ENCODE peak calls at places on chromosomes 4 and X, in seven cellular contexts. S is tibial artery, G is WERI-Rb-1, I is gastrocnemius medialis, X is lower leg skin, H is fibroblast of lung, P is tibial nerve. A is an unnamed sample.

GRCh38 chrX:129930941-129931410 is 25.0 kb downstream of the UTP14A start:
- DNase-seq in S (no peak), G (no peak), I (no peak), X (no peak), H (peak; percentile 43), P (no peak), A (no peak)

GRCh38 chrX:50813843-50814661 is at the start of gene SHROOM4:
- DNase-seq in S (peak; percentile 64), G (no peak), I (no peak), X (peak; percentile 84), H (peak; percentile 77), P (peak; percentile 6), A (no peak)

GRCh38 chr4:1501754-1502500 is 95.7 kb upstream of the NKX1-1 start:
- DNase-seq in S (peak; percentile 47), G (peak; percentile 54), I (no peak), X (peak; percentile 62), H (no peak), P (no peak), A (no peak)

GRCh38 chrX:153970398-153971123 is 1.1 kb downstream of the HCFC1 start:
- DNase-seq in S (peak; percentile 78), G (peak; percentile 89), I (no peak), X (no peak), H (peak; percentile 82), P (peak; percentile 31), A (no peak)

GRCh38 chr4:22029803-22030202 is 81.2 kb upstream of the KCNIP4 start:
- DNase-seq in S (no peak), G (no peak), I (no peak), X (no peak), H (no peak), P (no peak), A (no peak)

GRCh38 chrX:17414839-17415238 is 39.8 kb downstream of the NHS start:
- DNase-seq in S (peak; percentile 60), G (no peak), I (no peak), X (no peak), H (no peak), P (no peak), A (no peak)

GRCh38 chrX:130179579-130180215 is 7.9 kb downstream of the RAB33A start:
- DNase-seq in S (no peak), G (no peak), I (no peak), X (no peak), H (peak; percentile 27), P (no peak), A (no peak)

GRCh38 chrX:323721-324628 is 5.4 kb upstream of the GTPBP6 start:
- DNase-seq in S (peak; percentile 63), G (peak; percentile 91), I (peak; percentile 25), X (no peak), H (peak; percentile 81), P (no peak), A (no peak)

GRCh38 chrX:150508461-150509367 is 59.7 kb upstream of the MTM1 start:
- DNase-seq in S (peak; percentile 91), G (no peak), I (no peak), X (peak; percentile 92), H (peak; percentile 21), P (peak; percentile 25), A (peak; percentile 82)

GRCh38 chrX:17022205-17022604 is 75.7 kb downstream of the REPS2 start:
- DNase-seq in S (no peak), G (no peak), I (no peak), X (no peak), H (peak; percentile 87), P (no peak), A (no peak)

GRCh38 chrX:7132335-7133035 is 15.0 kb upstream of the STS start:
- DNase-seq in S (no peak), G (peak; percentile 63), I (no peak), X (no peak), H (peak; percentile 79), P (peak; percentile 20), A (no peak)

GRCh38 chrX:9693307-9694001 is 72.2 kb downstream of the GPR143 start:
- DNase-seq in S (no peak), G (no peak), I (no peak), X (no peak), H (no peak), P (no peak), A (no peak)

GRCh38 chrX:1451676-1452496 is 823 bp downstream of the ASMTL start:
- DNase-seq in S (no peak), G (peak; percentile 17), I (no peak), X (peak; percentile 84), H (no peak), P (no peak), A (peak; percentile 78)

GRCh38 chr4:73929285-73929684 is 52.5 kb downstream of the PF4 start:
- DNase-seq in S (no peak), G (no peak), I (no peak), X (no peak), H (no peak), P (no peak), A (no peak)

GRCh38 chr4:54440394-54441223 is 211.5 kb downstream of the PDGFRA start:
- DNase-seq in S (no peak), G (no peak), I (no peak), X (no peak), H (peak; percentile 20), P (no peak), A (no peak)

GRCh38 chrX:18075603-18076002 is 145.1 kb downstream of the BEND2 start:
- DNase-seq in S (no peak), G (no peak), I (no peak), X (no peak), H (no peak), P (no peak), A (no peak)

GRCh38 chr4:1855334-1856070 is 454 bp downstream of the LETM1 start:
- DNase-seq in S (no peak), G (peak; percentile 41), I (no peak), X (no peak), H (no peak), P (no peak), A (no peak)

GRCh38 chr4:2036866-2037265 is 22.3 kb upstream of the NAT8L start:
- DNase-seq in S (no peak), G (peak; percentile 76), I (no peak), X (peak; percentile 60), H (no peak), P (no peak), A (no peak)

GRCh38 chr4:94995684-94996394 is 238.1 kb downstream of the BMPR1B start:
- DNase-seq in S (peak; percentile 65), G (no peak), I (peak; percentile 61), X (no peak), H (peak; percentile 71), P (no peak), A (no peak)

GRCh38 chr4:184324939-184325477 is 107.3 kb upstream of the ENPP6 start:
- DNase-seq in S (no peak), G (no peak), I (no peak), X (no peak), H (no peak), P (peak; percentile 0), A (no peak)

GRCh38 chr4:2417765-2418651 is at the start of gene ZFYVE28:
- DNase-seq in S (no peak), G (peak; percentile 36), I (no peak), X (peak; percentile 89), H (no peak), P (no peak), A (no peak)

GRCh38 chr4:151922811-151923210 is 162.0 kb upstream of the GATB start:
- DNase-seq in S (no peak), G (no peak), I (no peak), X (no peak), H (no peak), P (no peak), A (no peak)
- TF ChIP-seq CTCF in S (no peak), G (no peak), I (no peak), X (no peak), H (no peak), P (no peak), A (no peak)

GRCh38 chr4:99645036-99645435 is 12.6 kb downstream of the C4orf54 start:
- DNase-seq in S (no peak), G (no peak), I (no peak), X (no peak), H (no peak), P (no peak), A (no peak)
- H3K4me3 ChIP-seq in S (no peak overlapping the region), G (no peak overlapping the region), I (no peak overlapping the region), X (no peak overlapping the region), H (no peak overlapping the region), P (no peak overlapping the region), A (no peak overlapping the region)

DNA sequence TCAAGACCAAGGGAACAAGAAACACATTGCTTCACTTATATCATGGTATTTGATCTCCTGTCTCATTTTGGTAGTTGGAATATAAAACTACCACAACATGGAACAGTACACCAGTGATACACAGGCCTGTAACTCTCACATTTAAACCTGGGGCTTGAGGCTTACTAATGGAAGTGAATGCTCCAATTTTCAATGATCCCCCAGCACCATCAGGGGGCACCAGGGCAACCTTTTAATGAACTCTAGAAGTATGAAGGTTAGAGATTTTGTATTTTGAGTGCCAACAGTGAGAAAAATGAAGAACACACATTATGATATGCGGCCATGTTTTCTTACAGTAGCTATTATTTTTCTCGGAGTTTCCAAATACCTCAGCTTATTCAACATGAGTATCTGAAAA is 50.7 kb downstream of the C4orf33 start:
- DNase-seq in S (no peak), G (no peak), I (no peak), X (no peak), H (no peak), P (no peak), A (no peak)
- TF ChIP-seq CTCF in S (no peak), G (no peak), I (no peak), X (no peak), H (no peak), P (no peak), A (no peak)

GRCh38 chrX:73214366-73215094 is at the start of gene NAP1L2:
- DNase-seq in S (peak; percentile 61), G (no peak), I (no peak), X (peak; percentile 84), H (peak; percentile 54), P (peak; percentile 10), A (peak; percentile 72)
- H3K4me3 ChIP-seq in S (peak within 1 kb of the TSS; percentile 57), G (no peak within 1 kb of the TSS), I (peak within 1 kb of the TSS; percentile 47), X (peak within 1 kb of the TSS; percentile 28), H (peak within 1 kb of the TSS; percentile 54), P (peak within 1 kb of the TSS; percentile 33), A (peak within 1 kb of the TSS; percentile 64)

GRCh38 chr4:19304028-19304427 is 947.7 kb upstream of the SLIT2 start:
- DNase-seq in S (no peak), G (no peak), I (no peak), X (no peak), H (no peak), P (no peak), A (no peak)

GRCh38 chr4:19309365-19309764 is 942.3 kb upstream of the SLIT2 start:
- DNase-seq in S (no peak), G (no peak), I (no peak), X (no peak), H (peak; percentile 54), P (no peak), A (no peak)
- TF ChIP-seq CTCF in S (no peak), G (peak; percentile 16), I (no peak), X (no peak), H (peak; percentile 40), P (no peak), A (no peak)